ENCODE peak calls at places on chromosomes 12 and 14, in six cellular contexts. P, C, Y, K, A and V are unnamed samples.

GRCh38 chr14:75068294-75069020 is 984 bp upstream of the ZC2HC1C start:
- DNase-seq in K (no peak), C (peak; percentile 40), P (no peak), A (no peak), Y (no peak), V (no peak)

GRCh38 chr14:64709126-64709525 is 4.9 kb downstream of the PLEKHG3 start:
- DNase-seq in K (no peak), P (no peak), Y (no peak), C (no peak), A (no peak), V (no peak)

GRCh38 chr12:56021882-56022497 is 1.1 kb downstream of the IKZF4 start:
- DNase-seq in K (no peak), C (no peak), A (no peak), P (no peak), Y (no peak), V (no peak)

GRCh38 chr12:57541717-57542116 is 5.3 kb downstream of the DCTN2 start:
- DNase-seq in K (no peak), P (no peak), C (no peak), A (no peak), Y (no peak), V (no peak)

GRCh38 chr12:101696477-101697196 is 803 bp upstream of the CHPT1 start:
- DNase-seq in C (peak; percentile 8), Y (no peak), K (peak; percentile 46), P (peak; percentile 24), A (no peak), V (peak; percentile 60)

GRCh38 chr12:30134229-30134628 is 350.5 kb upstream of the TMTC1 start:
- DNase-seq in C (peak; percentile 72), A (no peak), Y (peak; percentile 3), P (peak; percentile 64), K (no peak), V (peak; percentile 24)

GRCh38 chr14:72186461-72187035 is 254.3 kb downstream of the RGS6 start:
- DNase-seq in A (no peak), Y (no peak), C (no peak), P (no peak), K (no peak), V (no peak)

GRCh38 chr14:72754949-72755348 is 139.0 kb downstream of the DPF3 start:
- DNase-seq in A (no peak), Y (no peak), K (no peak), C (no peak), P (no peak), V (no peak)

GRCh38 chr12:15534322-15534721 is 212.0 kb downstream of the PTPRO start:
- DNase-seq in K (peak; percentile 44), P (no peak), Y (no peak), A (no peak), C (no peak), V (peak; percentile 79)

GRCh38 chr14:60485600-60486251 is at the start of gene C14orf39:
- DNase-seq in Y (no peak), P (peak; percentile 65), K (peak; percentile 38), C (peak; percentile 84), A (no peak), V (no peak)

GRCh38 chr14:81446279-81447007 is 46.3 kb upstream of the STON2 start:
- DNase-seq in Y (no peak), K (no peak), A (no peak), C (peak; percentile 6), P (no peak), V (no peak)

GRCh38 chr12:54033106-54033979 is 493 bp downstream of the HOXC5 start:
- DNase-seq in Y (no peak), A (no peak), K (peak; percentile 87), P (peak; percentile 64), C (peak; percentile 47), V (no peak)

GRCh38 chr12:92759634-92760268 is 57.0 kb downstream of the PLEKHG7 start:
- DNase-seq in A (peak; percentile 59), P (peak; percentile 85), Y (peak; percentile 77), C (no peak), K (peak; percentile 95), V (no peak)

GRCh38 chr14:89941830-89942377 is 12.6 kb downstream of the EFCAB11 start:
- DNase-seq in K (no peak), P (no peak), C (no peak), A (no peak), Y (no peak), V (no peak)

DNA sequence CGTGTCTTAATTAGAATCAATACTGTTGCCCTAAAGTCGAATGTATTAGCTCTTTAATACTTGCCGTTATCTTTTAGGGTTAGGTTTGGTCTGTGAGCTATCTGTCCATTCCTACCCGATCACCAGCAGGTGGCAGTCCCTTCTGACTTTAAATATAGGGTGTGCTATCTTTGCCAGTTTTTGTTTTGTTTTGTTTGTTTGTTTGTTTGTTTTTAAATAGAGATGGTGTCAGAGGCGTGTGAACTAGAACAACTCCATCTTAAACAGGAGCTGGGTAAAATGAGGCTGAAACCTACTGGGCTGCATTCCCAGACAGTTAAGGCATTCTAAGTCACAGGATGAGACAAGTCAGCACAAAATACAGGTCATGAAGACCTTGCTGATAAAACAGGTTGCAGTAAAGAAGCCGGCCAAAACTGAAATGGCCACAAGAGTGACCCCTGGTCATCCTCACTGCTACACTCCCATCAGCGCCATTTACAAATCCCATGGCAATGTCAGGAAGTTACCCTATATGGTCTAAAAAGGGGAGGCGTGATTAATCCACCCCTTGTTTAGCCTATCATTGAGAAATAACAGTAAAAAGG is 1.5 kb downstream of the ATF1 start:
- DNase-seq in A (peak; percentile 50), Y (no peak), C (peak; percentile 71), K (peak; percentile 74), P (peak; percentile 58), V (peak; percentile 72)
- H3K4me3 ChIP-seq in A (peak overlapping the region; percentile 88), Y (peak overlapping the region; percentile 88), C (peak overlapping the region; percentile 74), K (peak overlapping the region; percentile 93), P (peak overlapping the region; percentile 71), V (peak overlapping the region; percentile 84)

GRCh38 chr12:97148941-97149559 is 242.0 kb downstream of the NEDD1 start:
- DNase-seq in C (peak; percentile 89), Y (peak; percentile 29), K (peak; percentile 48), A (no peak), P (peak; percentile 60), V (peak; percentile 61)

DNA sequence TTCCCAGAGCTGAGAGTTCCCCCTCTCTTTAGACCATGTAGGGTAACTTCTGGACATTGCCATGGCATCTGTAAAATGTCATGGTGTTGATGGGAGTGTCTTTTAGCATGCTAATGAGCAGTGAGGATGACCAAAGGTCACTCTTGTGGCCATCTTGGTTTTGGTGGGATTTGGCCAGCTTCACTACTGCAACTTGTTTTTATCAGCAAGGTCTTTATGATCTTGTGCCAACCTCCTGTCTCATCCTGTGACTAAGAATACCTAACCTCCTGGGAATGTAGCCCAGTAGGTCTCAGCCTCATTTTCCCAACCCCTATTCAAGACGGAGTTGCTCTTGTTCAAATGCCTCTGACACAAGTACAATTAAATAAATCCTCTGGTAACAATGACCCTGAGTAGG is 244.4 kb downstream of the NEDD1 start:
- DNase-seq in Y (no peak), P (peak; percentile 32), A (no peak), K (no peak), C (no peak), V (no peak)
- H3K9me2 ChIP-seq in Y (no peaks in the 10 kb centered on the region), P (no peaks in the 10 kb centered on the region), A (no peaks in the 10 kb centered on the region), K (no peaks in the 10 kb centered on the region), C (peaks cover 10% of the 10 kb centered on the region), V (no peaks in the 10 kb centered on the region)

DNA sequence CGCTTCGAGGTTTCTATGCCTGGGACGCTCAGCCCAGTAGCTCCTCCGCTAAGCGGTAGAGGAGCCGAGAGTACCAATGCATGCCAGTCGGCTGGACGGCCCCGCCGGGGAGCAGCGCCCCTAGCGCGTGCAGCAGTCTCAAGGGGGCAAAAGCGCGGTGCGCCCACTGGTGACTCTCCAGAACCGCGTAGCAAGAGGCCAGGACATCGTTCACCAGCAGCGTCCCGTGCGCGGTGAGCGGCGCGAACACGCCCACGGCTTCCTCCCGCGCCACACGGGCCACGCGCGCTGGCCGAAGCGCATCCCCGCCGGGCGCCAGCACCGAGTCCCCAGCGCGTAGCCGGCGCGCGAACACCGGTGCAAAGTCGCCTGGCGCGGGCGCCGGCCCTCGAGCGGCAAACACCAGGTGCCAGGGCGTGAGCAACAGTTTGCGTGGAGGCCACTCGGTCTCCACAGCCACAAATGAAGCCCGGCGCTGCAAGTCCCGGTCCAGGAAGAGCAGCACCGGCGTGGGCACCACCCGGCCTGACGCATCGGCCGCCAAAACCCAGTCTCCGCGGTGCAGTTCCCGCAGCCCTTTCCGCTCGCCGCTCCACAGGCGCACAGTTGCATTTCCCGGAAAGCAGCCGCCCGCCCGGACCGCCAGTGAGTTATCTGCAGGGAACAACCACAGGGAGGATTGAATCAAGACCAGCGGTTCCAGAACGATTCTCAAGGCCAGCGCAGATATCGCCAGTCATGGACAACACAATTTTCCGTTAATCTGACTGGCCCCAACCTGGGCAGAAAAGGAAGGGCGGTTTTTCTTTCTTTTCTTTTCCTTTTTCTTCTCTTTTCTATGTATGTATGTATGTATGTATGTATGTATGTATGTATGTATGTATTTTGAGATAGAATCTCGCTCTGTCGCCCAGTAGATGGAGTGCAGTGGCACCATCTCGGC is 4.5 kb downstream of the DHH start:
- DNase-seq in P (peak; percentile 35), K (peak; percentile 73), A (no peak), Y (no peak), C (peak; percentile 64), V (peak; percentile 28)
- TF ChIP-seq EZH2 in P (peak; percentile 71), K (no peak), A (no peak), Y (no peak), C (peak; percentile 93), V (no peak)

GRCh38 chr14:99247772-99248171 is 24.2 kb downstream of the BCL11B start:
- DNase-seq in K (no peak), Y (no peak), A (no peak), C (no peak), P (no peak), V (no peak)

GRCh38 chr14:99245541-99246511 is 26.2 kb downstream of the BCL11B start:
- DNase-seq in P (no peak), C (peak; percentile 93), Y (no peak), A (no peak), K (no peak), V (no peak)

GRCh38 chr14:99246536-99247083 is 25.4 kb downstream of the BCL11B start:
- DNase-seq in Y (no peak), P (no peak), A (no peak), C (peak; percentile 73), K (no peak), V (no peak)

GRCh38 chr14:99248761-99249171 is 23.2 kb downstream of the BCL11B start:
- DNase-seq in A (no peak), K (no peak), P (no peak), C (no peak), Y (no peak), V (no peak)

DNA sequence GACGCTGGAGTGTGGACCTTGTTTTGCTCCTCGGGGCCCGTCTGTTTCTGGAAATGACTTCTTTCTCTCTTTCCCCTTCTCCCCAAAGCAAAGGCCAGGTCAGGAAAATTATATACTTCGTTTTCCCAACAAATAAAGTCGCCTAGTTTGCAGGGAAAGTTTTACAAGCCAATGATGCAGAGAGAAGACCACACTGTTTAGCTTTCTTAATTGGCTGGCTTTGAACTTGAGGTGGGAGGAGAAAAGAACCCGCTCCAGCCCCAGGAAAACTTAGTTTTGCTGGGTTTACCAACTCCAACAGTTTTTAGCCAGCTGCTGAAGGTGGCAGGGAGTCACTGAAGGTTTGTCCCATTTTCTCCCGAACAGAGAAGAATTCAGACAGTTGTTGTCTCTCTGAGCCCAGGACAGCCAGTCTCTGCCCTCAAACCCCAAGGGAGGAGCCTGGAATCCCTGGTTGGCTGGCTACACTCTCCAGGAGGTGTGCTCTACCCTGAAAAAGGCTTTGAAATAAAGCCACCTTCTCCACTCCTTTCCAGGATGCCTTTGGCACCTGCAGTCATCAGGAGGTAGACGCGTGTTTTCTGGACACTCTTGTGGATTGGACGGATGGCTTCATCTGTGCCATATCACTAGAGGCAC is 24.8 kb downstream of the BCL11B start:
- DNase-seq in A (no peak), Y (no peak), P (no peak), C (peak; percentile 35), K (no peak), V (no peak)
- H3K4me3 ChIP-seq in A (no peak overlapping the region), Y (no peak overlapping the region), P (no peak overlapping the region), C (peak overlapping the region; percentile 77), K (no peak overlapping the region), V (no peak overlapping the region)